ENCODE peak calls at places on chromosome 21, in five cellular contexts. A is mucosa of descending colon, Y is fibroblast of villous mesenchyme, O is cardiac muscle cell, R is NB4. Z is an unnamed sample.

GRCh38 chr21:45396620-45396995 is 8.4 kb upstream of the COL18A1 start:
- DNase-seq in Y (no peak), R (no peak), O (no peak), A (no peak), Z (peak)

GRCh38 chr21:39714331-39714730 is 30.7 kb upstream of the IGSF5 start:
- DNase-seq in A (no peak), R (no peak), O (no peak), Y (no peak), Z (no peak)

GRCh38 chr21:33748903-33749302 is 106.6 kb downstream of the ITSN1 start:
- DNase-seq in O (no peak), R (no peak), Y (no peak), A (no peak), Z (no peak)

GRCh38 chr21:39444406-39445145 is 1.0 kb downstream of the LCA5L start:
- DNase-seq in R (peak), A (peak), O (peak), Y (peak), Z (no peak)

GRCh38 chr21:42309753-42310213 is 5.4 kb downstream of the TFF3 start:
- DNase-seq in O (peak), R (peak), A (peak), Y (peak), Z (peak)

GRCh38 chr21:45607021-45607921 is 36.3 kb upstream of the PCBP3 start:
- DNase-seq in R (no peak), Y (peak), O (peak), A (no peak), Z (no peak)

GRCh38 chr21:34695434-34695833 is 26.6 kb downstream of the CLIC6 start:
- DNase-seq in R (no peak), O (no peak), Y (peak), A (no peak), Z (no peak)

GRCh38 chr21:34596561-34597271 is 18.2 kb downstream of the RCAN1 start:
- DNase-seq in O (no peak), R (no peak), Y (no peak), A (no peak), Z (no peak)

GRCh38 chr21:45889961-45890360 is 91.6 kb upstream of the COL6A1 start:
- DNase-seq in R (no peak), Y (peak), O (no peak), A (peak), Z (no peak)

GRCh38 chr21:45031231-45032191 is 42.9 kb upstream of the ADARB1 start:
- DNase-seq in A (no peak), R (no peak), O (no peak), Y (no peak), Z (no peak)

GRCh38 chr21:27477321-27477720 is 510.4 kb upstream of the ADAMTS5 start:
- DNase-seq in R (no peak), A (no peak), Y (peak), O (no peak), Z (no peak)

GRCh38 chr21:42562816-42563215 is 49.2 kb downstream of the SLC37A1 start:
- DNase-seq in A (no peak), R (no peak), O (no peak), Y (no peak), Z (peak)

GRCh38 chr21:16205527-16205926 is 475.7 kb downstream of the USP25 start:
- DNase-seq in O (no peak), A (no peak), Y (no peak), R (no peak), Z (no peak)

GRCh38 chr21:46559291-46559983 is 45.4 kb downstream of the S100B start:
- DNase-seq in R (no peak), O (no peak), Y (no peak), A (no peak), Z (no peak)

GRCh38 chr21:41894511-41894910 is 15.4 kb upstream of the PRDM15 start:
- DNase-seq in A (no peak), Y (no peak), R (no peak), O (no peak), Z (no peak)

GRCh38 chr21:41583274-41583790 is 75.4 kb upstream of the TMPRSS2 start:
- DNase-seq in A (no peak), R (no peak), O (no peak), Y (no peak), Z (no peak)

GRCh38 chr21:42061195-42061865 is 9.8 kb upstream of the UMODL1 start:
- DNase-seq in O (no peak), Y (no peak), A (peak), R (peak), Z (no peak)

GRCh38 chr21:16821588-16821987 is 691.3 kb upstream of the CXADR start:
- DNase-seq in Y (no peak), A (no peak), O (no peak), R (no peak), Z (no peak)

GRCh38 chr21:40115775-40116174 is 248.5 kb downstream of the PCP4 start:
- DNase-seq in Y (no peak), O (no peak), A (no peak), R (no peak), Z (no peak)

DNA sequence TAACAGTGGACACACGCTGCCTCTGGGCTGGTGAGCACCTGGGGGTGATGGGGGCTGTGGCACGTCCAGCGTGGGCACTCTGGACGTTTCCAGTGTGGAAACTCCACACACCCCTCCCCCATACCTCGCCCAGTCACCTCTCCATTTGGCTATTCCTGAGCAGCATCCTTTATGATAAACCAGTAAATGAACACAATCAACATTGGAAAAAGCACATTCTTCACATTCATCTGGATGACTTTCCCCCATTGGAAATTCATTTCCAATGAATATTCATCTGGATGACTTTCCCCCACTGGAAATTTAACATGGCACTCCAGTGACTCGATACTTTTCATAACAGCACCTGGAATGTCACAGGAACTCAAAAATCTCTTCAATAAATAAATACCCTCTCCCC is 104.7 kb upstream of the KRTAP19-8 start:
- DNase-seq in Y (no peak), O (no peak), R (no peak), A (no peak), Z (no peak)
- TF ChIP-seq CTCF in Y (no peak), O (no peak), R (no peak), A (no peak), Z (no peak)

GRCh38 chr21:25607151-25607811 is at the start of gene MRPL39:
- DNase-seq in O (peak), Y (peak), A (peak), R (peak), Z (peak)

GRCh38 chr21:25607812-25608737 is 794 bp upstream of the MRPL39 start:
- DNase-seq in O (peak), Y (peak), A (peak), R (peak), Z (peak)
- TF ChIP-seq CTCF in O (peak), Y (peak), A (peak), R (peak), Z (peak)

DNA sequence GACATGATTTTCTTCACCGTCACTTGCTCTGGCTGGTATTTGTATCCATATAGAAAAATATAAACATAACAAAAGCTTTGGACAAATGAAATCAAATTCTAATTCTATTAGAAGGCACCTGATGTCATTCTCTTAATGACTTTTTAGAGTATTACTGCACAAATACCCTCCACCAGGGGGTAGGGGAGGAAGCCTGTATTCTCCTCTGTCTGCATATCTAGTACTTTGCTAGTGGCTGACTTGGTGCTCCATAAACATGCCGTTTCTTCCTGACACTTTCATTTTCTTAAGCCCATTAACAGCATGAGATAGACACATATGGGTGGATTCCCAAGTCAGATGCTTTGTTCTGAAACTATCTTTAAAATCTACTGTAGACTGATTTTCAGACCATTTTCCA is 20.6 kb upstream of the KCNJ15 start:
- DNase-seq in R (no peak), Y (peak), O (no peak), A (no peak), Z (no peak)
- TF ChIP-seq CTCF in R (no peak), Y (peak), O (peak), A (no peak), Z (no peak)

DNA sequence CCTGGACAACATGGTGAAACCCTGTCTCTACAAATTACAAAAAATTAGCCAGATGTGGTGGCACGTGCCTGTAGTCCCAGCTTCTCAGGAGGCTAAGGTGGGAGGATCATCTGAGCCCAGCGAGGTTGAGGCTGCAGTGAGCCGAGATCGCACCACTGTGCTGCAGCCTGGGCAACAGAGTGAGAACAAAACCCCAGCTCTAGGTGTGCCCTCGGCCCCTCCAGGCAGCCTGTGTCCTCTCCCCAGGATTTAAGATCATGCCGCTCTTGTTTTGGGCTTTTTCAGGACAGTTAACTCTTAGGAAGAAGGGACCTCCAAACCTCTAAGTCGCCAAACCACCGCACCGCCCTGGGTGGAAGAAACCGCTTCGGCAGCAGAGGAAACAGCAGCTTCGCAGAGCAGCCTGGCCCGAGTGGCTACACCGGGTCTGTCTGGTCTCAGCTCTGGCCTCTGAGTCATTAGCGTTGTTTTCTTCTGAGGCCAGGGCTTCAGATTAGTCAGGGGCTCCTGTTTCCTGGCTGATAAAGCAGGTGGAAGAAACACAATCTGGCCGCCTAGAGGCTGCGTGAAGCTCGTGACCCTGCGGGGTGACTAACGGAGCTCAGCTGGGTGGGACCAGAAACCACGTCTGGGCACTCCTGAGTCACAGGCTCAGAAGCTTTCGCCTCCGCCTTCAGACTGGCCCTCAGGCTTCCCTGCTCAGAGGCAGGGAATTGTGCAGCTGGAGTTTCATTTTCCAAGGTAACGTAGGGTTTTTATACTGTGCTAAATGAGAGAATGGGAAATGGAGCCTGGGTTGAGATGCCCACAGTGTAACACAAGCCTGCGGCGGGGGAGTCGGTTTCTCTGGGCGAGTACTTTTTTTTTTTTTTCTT is 44.7 kb downstream of the CHAF1B start:
- DNase-seq in Y (peak), O (peak), R (peak), A (peak), Z (peak)
- TF ChIP-seq CTCF in Y (peak), O (peak), R (no peak), A (no peak), Z (no peak)

DNA sequence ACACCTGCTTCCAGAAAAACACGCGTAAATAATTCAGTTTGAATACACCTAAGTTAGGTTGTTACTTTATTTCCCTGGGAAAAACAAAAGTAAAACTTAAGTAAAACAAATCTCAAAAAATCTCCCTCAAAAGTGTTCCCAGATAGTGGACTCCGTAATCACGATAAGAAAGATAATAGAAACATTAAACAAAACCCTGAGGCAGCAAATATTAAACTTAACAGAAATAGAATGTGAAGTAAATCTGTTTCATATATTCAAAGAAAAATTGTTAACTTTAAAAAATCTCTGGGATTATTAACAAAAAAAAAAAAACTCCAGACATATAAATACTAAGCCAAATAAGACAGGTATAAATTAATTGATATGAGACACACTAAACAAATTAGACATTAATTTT is 743.2 kb upstream of the NCAM2 start:
- DNase-seq in A (no peak), Y (no peak), R (no peak), O (no peak), Z (no peak)
- TF ChIP-seq CTCF in A (no peak), Y (no peak), R (no peak), O (no peak), Z (no peak)

DNA sequence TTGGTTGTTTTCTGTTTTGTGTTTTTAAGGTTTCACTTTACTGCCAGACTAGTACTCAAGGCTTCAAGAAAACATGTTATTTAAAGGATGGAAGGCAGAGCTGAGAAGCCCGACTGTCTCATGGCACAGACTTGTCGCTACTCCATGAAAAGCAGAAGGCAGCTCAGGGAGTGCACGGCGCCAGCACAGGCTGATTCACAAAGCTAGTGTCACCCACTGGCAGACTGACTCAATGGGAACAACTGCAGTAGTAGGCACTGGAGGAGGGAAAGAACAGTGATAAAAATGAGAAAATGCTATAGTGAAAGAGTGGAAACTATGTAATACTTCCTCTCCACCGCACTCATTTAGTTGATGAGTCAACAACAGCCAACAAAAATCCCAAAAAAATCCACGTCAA is 14.7 kb downstream of the HSF2BP start:
- DNase-seq in O (peak), R (no peak), Y (peak), A (no peak), Z (no peak)
- TF ChIP-seq CTCF in O (no peak), R (no peak), Y (no peak), A (no peak), Z (no peak)

GRCh38 chr21:15063081-15063820 is 1.5 kb downstream of the NRIP1 start:
- DNase-seq in R (no peak), Y (peak), A (no peak), O (peak), Z (no peak)
- TF ChIP-seq CTCF in R (no peak), Y (no peak), A (no peak), O (no peak), Z (no peak)

GRCh38 chr21:31731112-31731801 is 661 bp downstream of the SCAF4 start:
- DNase-seq in R (peak), Y (peak), A (peak), O (peak), Z (peak)
- TF ChIP-seq CTCF in R (peak), Y (peak), A (no peak), O (peak), Z (peak)